ENCODE peak calls at places on chromosomes 5 and 9, in six cellular contexts. One of them, this sample, is unnamed.

GRCh38 chr5:81068635-81069034 is 108.5 kb downstream of the RASGRF2 start:
- DNase-seq in ELR: no peak
- DNase-seq in RWPE1: no peak
- DNase-seq in right cardiac atrium: no peak
- DNase-seq in GM04504: no peak
- DNase-seq in epithelial cell of esophagus: no peak
- DNase-seq in this sample: no peak

GRCh38 chr9:73523391-73523790 is 371.7 kb downstream of the ANXA1 start:
- DNase-seq in ELR: no peak
- DNase-seq in RWPE1: no peak
- DNase-seq in right cardiac atrium: no peak
- DNase-seq in GM04504: no peak
- DNase-seq in epithelial cell of esophagus: no peak
- DNase-seq in this sample: no peak

GRCh38 chr5:141664733-141665461 is 13.7 kb upstream of the FCHSD1 start:
- DNase-seq in ELR: peak; percentile 72
- DNase-seq in RWPE1: peak; percentile 73
- DNase-seq in right cardiac atrium: peak; percentile 89
- DNase-seq in GM04504: peak; percentile 40
- DNase-seq in epithelial cell of esophagus: peak; percentile 68
- DNase-seq in this sample: peak; percentile 89

GRCh38 chr9:77944556-77945261 is 86.9 kb downstream of the GNAQ start:
- DNase-seq in ELR: no peak
- DNase-seq in RWPE1: no peak
- DNase-seq in right cardiac atrium: peak; percentile 54
- DNase-seq in GM04504: no peak
- DNase-seq in epithelial cell of esophagus: no peak
- DNase-seq in this sample: no peak

GRCh38 chr9:33921967-33922895 is 105.3 kb downstream of the UBE2R2 start:
- DNase-seq in ELR: peak; percentile 51
- DNase-seq in RWPE1: peak; percentile 32
- DNase-seq in right cardiac atrium: no peak
- DNase-seq in GM04504: no peak
- DNase-seq in epithelial cell of esophagus: peak; percentile 37
- DNase-seq in this sample: no peak

GRCh38 chr5:132837868-132838267 is 7.4 kb upstream of the SHROOM1 start:
- DNase-seq in ELR: no peak
- DNase-seq in RWPE1: no peak
- DNase-seq in right cardiac atrium: no peak
- DNase-seq in GM04504: no peak
- DNase-seq in epithelial cell of esophagus: no peak
- DNase-seq in this sample: no peak

GRCh38 chr9:70902171-70902570 is 219.2 kb downstream of the TRPM3 start:
- DNase-seq in ELR: peak; percentile 74
- DNase-seq in RWPE1: no peak
- DNase-seq in right cardiac atrium: no peak
- DNase-seq in GM04504: no peak
- DNase-seq in epithelial cell of esophagus: peak; percentile 81
- DNase-seq in this sample: no peak

GRCh38 chr5:41526699-41527098 is 16.3 kb upstream of the PLCXD3 start:
- DNase-seq in ELR: no peak
- DNase-seq in RWPE1: no peak
- DNase-seq in right cardiac atrium: peak; percentile 9
- DNase-seq in GM04504: no peak
- DNase-seq in epithelial cell of esophagus: no peak
- DNase-seq in this sample: no peak

GRCh38 chr5:131589510-131590348 is 45.3 kb downstream of the RAPGEF6 start:
- DNase-seq in ELR: peak; percentile 71
- DNase-seq in RWPE1: peak; percentile 59
- DNase-seq in right cardiac atrium: no peak
- DNase-seq in GM04504: peak; percentile 27
- DNase-seq in epithelial cell of esophagus: peak; percentile 59
- DNase-seq in this sample: no peak

This sample was measured in kidney.